ENCODE peak calls at places on chromosomes 3 and 15, in five cellular contexts. U is EH, R is activated gamma-delta T cell treated with Interleukin-2 at 50 U/mL for 16 hours, Z is fibroblast of the conjunctiva, Q is MV-4-11. K is an unnamed sample.

GRCh38 chr3:193559100-193559499 is 4.4 kb upstream of the ATP13A4 start:
- DNase-seq in U (no peak), Q (no peak), R (no peak), Z (no peak), K (no peak)

GRCh38 chr3:135688003-135688402 is 277.5 kb upstream of the PPP2R3A start:
- DNase-seq in Z (no peak), Q (no peak), R (no peak), U (no peak), K (no peak)

GRCh38 chr3:25297667-25298585 is 130.1 kb upstream of the RARB start:
- DNase-seq in Q (no peak), Z (peak; percentile 80), R (no peak), U (peak; percentile 49), K (peak; percentile 31)

GRCh38 chr3:147361671-147362420 is 44.5 kb downstream of the ZIC4 start:
- DNase-seq in Q (peak; percentile 25), R (no peak), Z (no peak), U (peak; percentile 42), K (no peak)

GRCh38 chr3:195836736-195837135 is 25.0 kb upstream of the MUC4 start:
- DNase-seq in Z (no peak), Q (no peak), U (no peak), R (no peak), K (no peak)

GRCh38 chr3:23945653-23945902 is 492 bp downstream of the NR1D2 start:
- DNase-seq in Q (no peak), R (no peak), Z (no peak), U (no peak), K (no peak)

GRCh38 chr3:170117134-170117533 is 64.4 kb downstream of the PHC3 start:
- DNase-seq in R (no peak), U (peak; percentile 18), Z (no peak), Q (no peak), K (no peak)

GRCh38 chr3:143951351-143951971 is 20.2 kb upstream of the DIPK2A start:
- DNase-seq in R (peak; percentile 21), U (peak; percentile 35), Z (peak; percentile 26), Q (peak; percentile 13), K (no peak)

GRCh38 chr3:189792046-189792929 is 161.1 kb downstream of the TP63 start:
- DNase-seq in Q (no peak), Z (no peak), U (no peak), R (no peak), K (no peak)

GRCh38 chr15:89659295-89659694 is 4.0 kb upstream of the KIF7 start:
- DNase-seq in U (no peak), Z (no peak), R (no peak), Q (no peak), K (no peak)

GRCh38 chr3:38843898-38844297 is 27.9 kb upstream of the SCN10A start:
- DNase-seq in R (no peak), Z (peak; percentile 62), U (peak; percentile 76), Q (peak; percentile 37), K (peak; percentile 53)

K was measured in stromal cell of bone marrow.